ENCODE peak calls at places on chromosomes 2 and 18, in nine cellular contexts. Z is breast epithelium, J is fibroblast of lung, Y is thoracic aorta, A is lower lobe of right lung, C is astrocyte of the spinal cord, L is choroid plexus epithelial cell, R is endothelial cell, X is GM12865. I is an unnamed sample.

GRCh38 chr18:41569867-41570266 is 385.2 kb upstream of the PIK3C3 start:
- DNase-seq in R (no peak), A (no peak), C (peak), L (no peak), Z (no peak), J (no peak), Y (no peak), X (no peak), I (no peak)

GRCh38 chr2:157441072-157441454 is 2.8 kb downstream of the CYTIP start:
- DNase-seq in Z (no peak), X (peak), L (no peak), J (peak), A (no peak), Y (no peak), C (no peak), R (no peak), I (peak)

GRCh38 chr2:186540971-186541370 is 48.9 kb upstream of the ITGAV start:
- DNase-seq in X (no peak), J (peak), R (no peak), C (no peak), L (no peak), Y (no peak), Z (no peak), A (no peak), I (no peak)

GRCh38 chr18:79796531-79797390 is 977 bp upstream of the KCNG2 start:
- DNase-seq in J (peak), X (no peak), Y (no peak), L (peak), C (no peak), Z (peak), A (no peak), R (no peak), I (no peak)

GRCh38 chr2:229170907-229171306 is 100.2 kb downstream of the PID1 start:
- DNase-seq in J (peak), A (no peak), Y (no peak), X (no peak), L (peak), R (no peak), C (no peak), Z (no peak), I (no peak)

GRCh38 chr2:133235959-133236358 is 332.3 kb downstream of the NCKAP5 start:
- DNase-seq in J (peak), L (no peak), A (no peak), R (no peak), X (no peak), C (no peak), Z (no peak), Y (no peak), I (no peak)

GRCh38 chr18:13653746-13654455 is 72.5 kb downstream of the FAM210A start:
- DNase-seq in Z (no peak), A (no peak), Y (no peak), J (no peak), R (no peak), L (no peak), C (no peak), X (no peak), I (no peak)

GRCh38 chr2:23480991-23481797 is 96.2 kb downstream of the KLHL29 start:
- DNase-seq in L (peak), R (no peak), Y (no peak), J (peak), C (peak), X (no peak), A (no peak), Z (no peak), I (no peak)

GRCh38 chr18:57439985-57440330 is 4.8 kb downstream of the ONECUT2 start:
- DNase-seq in C (no peak), A (no peak), X (no peak), L (no peak), Y (no peak), J (no peak), Z (no peak), R (no peak), I (peak)

GRCh38 chr2:202099515-202099914 is 26.5 kb downstream of the KIAA2012 start:
- DNase-seq in X (no peak), J (no peak), Z (no peak), A (no peak), L (no peak), Y (no peak), R (no peak), C (no peak), I (no peak)

GRCh38 chr2:137000790-137001189 is 235.4 kb downstream of the THSD7B start:
- DNase-seq in X (no peak), C (no peak), Y (no peak), L (no peak), J (no peak), R (no peak), Z (no peak), A (no peak), I (no peak)

GRCh38 chr2:11540996-11541692 is 7.3 kb downstream of the GREB1 start:
- DNase-seq in R (no peak), Z (no peak), A (no peak), J (no peak), Y (no peak), C (no peak), X (no peak), L (no peak), I (no peak)

GRCh38 chr2:213150315-213150951 is 979 bp downstream of the IKZF2 start:
- DNase-seq in C (peak), R (no peak), A (no peak), Y (no peak), Z (no peak), L (peak), J (peak), X (peak), I (no peak)

GRCh38 chr2:16665746-16666452 is at the start of gene CYRIA:
- DNase-seq in Z (no peak), Y (no peak), X (peak), R (peak), L (peak), J (no peak), C (peak), A (peak), I (peak)

GRCh38 chr18:50944245-50944917 is 23.5 kb upstream of the ELAC1 start:
- DNase-seq in J (no peak), L (no peak), Y (no peak), A (no peak), Z (no peak), X (no peak), C (no peak), R (no peak), I (no peak)

GRCh38 chr2:101697794-101698418 is 399 bp downstream of the MAP4K4 start:
- DNase-seq in X (no peak), J (no peak), A (no peak), R (peak), Y (no peak), C (no peak), Z (no peak), L (no peak), I (no peak)
- TF ChIP-seq CTCF in X (no peak), J (no peak), A (no peak), R (no peak), Y (no peak), C (no peak), Z (no peak), L (no peak), I (no peak)

GRCh38 chr2:81328968-81329367 is 1024.4 kb upstream of the LRRTM1 start:
- DNase-seq in Y (no peak), A (no peak), L (no peak), J (no peak), X (no peak), Z (no peak), C (no peak), R (no peak), I (no peak)

GRCh38 chr2:81327916-81328315 is 1023.4 kb upstream of the LRRTM1 start:
- DNase-seq in Y (no peak), Z (no peak), X (no peak), A (no peak), J (no peak), R (no peak), L (no peak), C (no peak), I (no peak)

GRCh38 chr2:81324046-81324445 is 1019.5 kb upstream of the LRRTM1 start:
- DNase-seq in L (peak), X (peak), J (peak), C (no peak), R (peak), Y (no peak), Z (no peak), A (no peak), I (no peak)
- TF ChIP-seq CTCF in L (peak), X (no peak), J (peak), C (no peak), R (peak), Y (no peak), Z (no peak), A (no peak), I (no peak)

DNA sequence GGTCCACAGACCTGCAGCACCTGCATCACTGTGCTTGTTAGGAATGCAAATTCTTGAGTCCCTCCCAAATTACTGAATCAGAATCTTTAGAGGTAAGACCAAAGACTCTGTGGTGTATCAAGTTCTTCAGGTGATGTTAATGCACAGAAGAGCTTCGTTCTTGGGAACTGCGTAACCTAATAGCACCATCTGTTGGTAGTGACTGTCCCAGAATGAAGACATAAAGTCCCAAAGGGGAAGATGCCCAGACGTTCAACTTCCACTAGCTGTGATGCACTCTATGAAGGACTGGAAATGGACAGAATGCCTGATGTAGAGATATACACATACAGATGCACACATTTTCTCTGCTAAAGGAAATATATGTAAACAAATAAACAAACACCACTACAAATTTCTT is 576.0 kb downstream of the LRP1B start:
- DNase-seq in J (peak), Y (no peak), Z (no peak), L (peak), A (no peak), C (peak), R (peak), X (peak), I (peak)
- TF ChIP-seq CTCF in J (peak), Y (no peak), Z (peak), L (peak), A (no peak), C (peak), R (no peak), X (peak), I (peak)

DNA sequence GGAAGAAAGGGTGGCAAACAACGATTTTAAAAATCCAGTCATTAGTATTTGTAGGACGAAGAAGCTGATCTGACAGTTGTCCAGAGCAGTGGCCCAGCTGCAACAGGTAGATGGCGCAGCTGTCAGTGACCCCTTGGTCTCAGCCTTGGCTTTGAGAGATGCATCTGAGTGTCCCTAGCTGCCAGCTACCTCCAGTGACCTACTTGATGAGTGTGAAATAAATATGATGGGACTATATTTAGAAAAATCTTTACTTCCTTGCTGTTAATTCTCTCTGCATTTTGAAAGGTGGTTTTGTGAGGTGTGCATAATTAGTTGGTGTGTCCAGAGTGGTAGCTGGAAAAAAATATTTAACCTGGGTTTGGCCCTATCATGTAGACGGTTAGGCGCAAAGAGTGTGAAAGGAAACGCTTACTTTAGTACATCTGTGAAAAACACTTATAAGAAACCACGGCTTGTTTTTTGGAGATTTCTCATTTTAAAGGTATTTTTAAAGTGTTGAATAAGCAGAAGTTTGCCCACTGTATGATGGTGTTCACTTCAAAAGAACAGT is 962 bp downstream of the INPP1 start:
- DNase-seq in R (no peak), X (peak), C (no peak), Z (no peak), A (no peak), Y (no peak), L (peak), J (peak), I (peak)
- TF ChIP-seq CTCF in R (no peak), X (peak), C (peak), Z (peak), A (peak), Y (peak), L (peak), J (peak), I (peak)

DNA sequence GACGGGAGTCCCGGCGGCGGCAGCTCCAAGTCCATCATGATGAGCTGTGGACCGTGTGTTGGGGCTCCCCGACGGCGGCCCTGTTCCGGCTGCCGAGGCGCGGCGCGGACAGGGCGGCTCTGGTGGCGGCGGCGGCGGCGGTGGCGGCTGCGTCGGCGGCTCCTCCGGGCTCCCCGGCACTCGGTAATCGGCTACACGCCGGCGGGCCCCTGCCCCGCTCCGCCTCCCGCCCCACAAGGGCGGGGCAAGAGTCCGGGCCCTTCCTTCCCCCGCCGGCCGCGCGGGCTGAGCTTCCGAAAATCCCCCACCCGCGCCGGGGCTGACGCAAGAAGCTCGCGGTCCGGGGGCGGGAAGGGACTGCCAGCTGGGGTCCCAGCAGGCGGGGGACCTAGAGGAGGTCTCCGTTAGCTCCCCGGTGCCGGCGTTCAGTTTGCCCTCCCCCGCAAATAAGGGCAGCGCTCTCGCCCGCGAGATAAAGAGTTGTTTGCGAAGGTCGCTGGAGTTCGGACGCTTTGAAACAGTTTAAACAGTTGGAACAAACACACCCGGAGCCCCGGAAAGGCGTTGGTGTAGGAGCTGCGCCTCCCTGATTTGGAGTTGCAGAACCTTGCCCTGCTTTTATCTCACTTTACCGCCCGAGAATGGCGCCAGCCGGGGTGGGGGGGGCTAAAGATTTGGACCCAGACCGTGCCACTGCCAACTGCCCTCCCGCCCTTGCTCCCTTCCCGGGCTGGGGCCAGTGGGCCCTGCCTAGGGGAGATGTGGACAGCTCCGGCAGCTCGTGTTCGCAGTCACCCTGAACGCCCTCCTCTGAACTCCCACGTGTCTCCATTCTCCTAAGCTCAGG is at the start of gene NFE2L2:
- DNase-seq in R (peak), J (peak), L (peak), Y (peak), Z (peak), X (peak), A (peak), C (peak), I (peak)
- TF ChIP-seq CTCF in R (no peak), J (no peak), L (no peak), Y (no peak), Z (no peak), X (no peak), A (no peak), C (no peak), I (no peak)

GRCh38 chr2:109143214-109144187 is 14.5 kb downstream of the SH3RF3 start:
- DNase-seq in L (no peak), R (no peak), Z (no peak), J (no peak), X (peak), C (no peak), A (no peak), Y (no peak), I (peak)
- TF ChIP-seq CTCF in L (no peak), R (no peak), Z (no peak), J (no peak), X (no peak), C (no peak), A (no peak), Y (no peak), I (no peak)

DNA sequence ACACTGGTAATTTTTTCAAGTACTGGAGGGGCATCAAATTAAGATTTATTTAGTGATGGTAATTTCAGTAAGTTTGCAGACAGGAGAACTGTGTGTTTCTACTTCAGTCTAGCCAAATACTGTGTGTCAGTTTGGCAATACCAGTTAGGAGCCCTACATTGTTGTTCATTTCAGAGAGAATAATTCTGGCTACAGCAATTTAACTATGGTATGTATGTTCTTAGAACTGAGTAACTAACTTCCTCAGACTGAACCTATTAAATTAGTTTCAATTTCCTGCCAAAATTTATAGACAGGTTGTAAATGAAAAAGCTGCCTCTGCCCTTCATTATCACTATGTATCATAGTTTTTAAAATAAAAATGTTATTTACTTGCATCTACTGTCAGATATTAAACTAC is 332.4 kb downstream of the PARD3B start:
- DNase-seq in A (no peak), R (no peak), X (no peak), L (no peak), J (no peak), C (no peak), Z (no peak), Y (no peak), I (no peak)
- TF ChIP-seq CTCF in A (no peak), R (no peak), X (no peak), L (no peak), J (no peak), C (no peak), Z (no peak), Y (no peak), I (no peak)

GRCh38 chr18:66724664-66725356 is 120.9 kb upstream of the CDH19 start:
- DNase-seq in X (no peak), A (no peak), R (no peak), C (no peak), L (no peak), Z (no peak), Y (no peak), J (no peak), I (no peak)
- TF ChIP-seq CTCF in X (no peak), A (no peak), R (no peak), C (no peak), L (no peak), Z (peak), Y (no peak), J (no peak), I (no peak)

GRCh38 chr2:10036095-10036879 is 7.1 kb upstream of the KLF11 start:
- DNase-seq in Z (no peak), X (peak), A (peak), Y (peak), C (peak), L (peak), R (no peak), J (peak), I (no peak)
- TF ChIP-seq CTCF in Z (peak), X (peak), A (peak), Y (peak), C (peak), L (peak), R (no peak), J (peak), I (no peak)

GRCh38 chr2:117771969-117772630 is 42.4 kb upstream of the DDX18 start:
- DNase-seq in R (no peak), X (peak), Z (no peak), C (peak), Y (no peak), L (peak), J (peak), A (no peak), I (peak)
- TF ChIP-seq CTCF in R (peak), X (peak), Z (no peak), C (peak), Y (no peak), L (no peak), J (peak), A (peak), I (peak)